ENCODE peak calls at places on chromosomes 11 and 22, in six cellular contexts. One of them, this sample, is unnamed.

GRCh38 chr11:129189646-129190045 is 2.5 kb downstream of the ARHGAP32 start:
- DNase-seq in left ventricle myocardium inferior: no peak
- DNase-seq in neural progenitor cell: no peak
- DNase-seq in cardiac muscle cell: no peak
- DNase-seq in HCT116: no peak
- DNase-seq in lung: no peak
- DNase-seq in this sample: peak; percentile 27

GRCh38 chr11:106695506-106695905 is 322.8 kb downstream of the GUCY1A2 start:
- DNase-seq in left ventricle myocardium inferior: no peak
- DNase-seq in neural progenitor cell: no peak
- DNase-seq in cardiac muscle cell: peak; percentile 62
- DNase-seq in HCT116: no peak
- DNase-seq in lung: no peak
- DNase-seq in this sample: no peak

GRCh38 chr22:41367039-41367679 is 14.6 kb upstream of the TEF start:
- DNase-seq in left ventricle myocardium inferior: peak; percentile 98
- DNase-seq in neural progenitor cell: peak; percentile 70
- DNase-seq in cardiac muscle cell: peak; percentile 99
- DNase-seq in HCT116: peak; percentile 71
- DNase-seq in lung: peak; percentile 96
- DNase-seq in this sample: peak; percentile 96

GRCh38 chr11:66841861-66842260 is 1.4 kb upstream of the RCE1 start:
- DNase-seq in left ventricle myocardium inferior: no peak
- DNase-seq in neural progenitor cell: no peak
- DNase-seq in cardiac muscle cell: no peak
- DNase-seq in HCT116: no peak
- DNase-seq in lung: no peak
- DNase-seq in this sample: no peak

GRCh38 chr11:64692764-64693331 is 30.1 kb downstream of the NRXN2 start:
- DNase-seq in left ventricle myocardium inferior: no peak
- DNase-seq in neural progenitor cell: no peak
- DNase-seq in cardiac muscle cell: no peak
- DNase-seq in HCT116: no peak
- DNase-seq in lung: no peak
- DNase-seq in this sample: no peak

GRCh38 chr22:42399315-42400271 is 32.6 kb downstream of the NFAM1 start:
- DNase-seq in left ventricle myocardium inferior: peak; percentile 27
- DNase-seq in neural progenitor cell: peak; percentile 86
- DNase-seq in cardiac muscle cell: peak; percentile 3
- DNase-seq in HCT116: no peak
- DNase-seq in lung: peak; percentile 39
- DNase-seq in this sample: no peak

GRCh38 chr22:20247608-20248171 is 20.4 kb downstream of the RTN4R start:
- DNase-seq in left ventricle myocardium inferior: no peak
- DNase-seq in neural progenitor cell: no peak
- DNase-seq in cardiac muscle cell: no peak
- DNase-seq in HCT116: no peak
- DNase-seq in lung: no peak
- DNase-seq in this sample: no peak

GRCh38 chr11:85279267-85279666 is 347.9 kb downstream of the DLG2 start:
- DNase-seq in left ventricle myocardium inferior: no peak
- DNase-seq in neural progenitor cell: no peak
- DNase-seq in cardiac muscle cell: no peak
- DNase-seq in HCT116: no peak
- DNase-seq in lung: no peak
- DNase-seq in this sample: no peak

GRCh38 chr11:71181566-71181965 is 70.8 kb downstream of the SHANK2 start:
- DNase-seq in left ventricle myocardium inferior: no peak
- DNase-seq in neural progenitor cell: no peak
- DNase-seq in cardiac muscle cell: no peak
- DNase-seq in HCT116: no peak
- DNase-seq in lung: no peak
- DNase-seq in this sample: no peak

GRCh38 chr11:104060820-104061219 is 24.4 kb downstream of the DDI1 start:
- DNase-seq in left ventricle myocardium inferior: no peak
- DNase-seq in neural progenitor cell: no peak
- DNase-seq in cardiac muscle cell: peak; percentile 32
- DNase-seq in HCT116: no peak
- DNase-seq in lung: no peak
- DNase-seq in this sample: no peak

GRCh38 chr11:116148056-116148455 is 624.7 kb downstream of the BUD13 start:
- DNase-seq in left ventricle myocardium inferior: no peak
- DNase-seq in neural progenitor cell: peak; percentile 62
- DNase-seq in cardiac muscle cell: no peak
- DNase-seq in HCT116: no peak
- DNase-seq in lung: peak; percentile 20
- DNase-seq in this sample: no peak

GRCh38 chr11:33475999-33476398 is 218.8 kb downstream of the HIPK3 start:
- DNase-seq in left ventricle myocardium inferior: no peak
- DNase-seq in neural progenitor cell: no peak
- DNase-seq in cardiac muscle cell: peak; percentile 90
- DNase-seq in HCT116: no peak
- DNase-seq in lung: no peak
- DNase-seq in this sample: no peak

GRCh38 chr11:61564936-61565696 is 15.8 kb downstream of the SYT7 start:
- DNase-seq in left ventricle myocardium inferior: no peak
- DNase-seq in neural progenitor cell: no peak
- DNase-seq in cardiac muscle cell: no peak
- DNase-seq in HCT116: no peak
- DNase-seq in lung: no peak
- DNase-seq in this sample: no peak

GRCh38 chr11:43555811-43556210 is 124.7 kb upstream of the HSD17B12 start:
- DNase-seq in left ventricle myocardium inferior: no peak
- DNase-seq in neural progenitor cell: peak; percentile 46
- DNase-seq in cardiac muscle cell: peak; percentile 53
- DNase-seq in HCT116: no peak
- DNase-seq in lung: no peak
- DNase-seq in this sample: no peak

GRCh38 chr22:29391546-29391945 is 3.2 kb upstream of the AP1B1 start:
- DNase-seq in left ventricle myocardium inferior: no peak
- DNase-seq in neural progenitor cell: no peak
- DNase-seq in cardiac muscle cell: no peak
- DNase-seq in HCT116: no peak
- DNase-seq in lung: no peak
- DNase-seq in this sample: no peak

GRCh38 chr11:85076535-85077330 is 550.4 kb downstream of the DLG2 start:
- DNase-seq in left ventricle myocardium inferior: no peak
- DNase-seq in neural progenitor cell: no peak
- DNase-seq in cardiac muscle cell: no peak
- DNase-seq in HCT116: no peak
- DNase-seq in lung: no peak
- DNase-seq in this sample: no peak

GRCh38 chr22:30251661-30252226 is 5.2 kb upstream of the LIF start:
- DNase-seq in left ventricle myocardium inferior: peak; percentile 45
- DNase-seq in neural progenitor cell: no peak
- DNase-seq in cardiac muscle cell: peak; percentile 66
- DNase-seq in HCT116: no peak
- DNase-seq in lung: no peak
- DNase-seq in this sample: peak; percentile 30

GRCh38 chr11:29612423-29612822 is 404.4 kb downstream of the KCNA4 start:
- DNase-seq in left ventricle myocardium inferior: no peak
- DNase-seq in neural progenitor cell: no peak
- DNase-seq in cardiac muscle cell: no peak
- DNase-seq in HCT116: no peak
- DNase-seq in lung: no peak
- DNase-seq in this sample: no peak

GRCh38 chr11:106697058-106697457 is 321.2 kb downstream of the GUCY1A2 start:
- DNase-seq in left ventricle myocardium inferior: no peak
- DNase-seq in neural progenitor cell: no peak
- DNase-seq in cardiac muscle cell: peak; percentile 78
- DNase-seq in HCT116: no peak
- DNase-seq in lung: no peak
- DNase-seq in this sample: no peak

GRCh38 chr11:1233351-1234053 is 10.6 kb downstream of the MUC5B start:
- DNase-seq in left ventricle myocardium inferior: peak; percentile 4
- DNase-seq in neural progenitor cell: no peak
- DNase-seq in cardiac muscle cell: no peak
- DNase-seq in HCT116: no peak
- DNase-seq in lung: no peak
- DNase-seq in this sample: peak; percentile 79
- TF ChIP-seq CTCF in left ventricle myocardium inferior: no peak
- TF ChIP-seq CTCF in neural progenitor cell: no peak
- TF ChIP-seq CTCF in cardiac muscle cell: no peak
- TF ChIP-seq CTCF in HCT116: peak; percentile 6
- TF ChIP-seq CTCF in lung: no peak
- TF ChIP-seq CTCF in this sample: no peak

GRCh38 chr22:50577697-50577986 is 585 bp downstream of the CPT1B start:
- DNase-seq in left ventricle myocardium inferior: no peak
- DNase-seq in neural progenitor cell: no peak
- DNase-seq in cardiac muscle cell: no peak
- DNase-seq in HCT116: no peak
- DNase-seq in lung: no peak
- DNase-seq in this sample: no peak

GRCh38 chr22:50579752-50580151 is 1.5 kb upstream of the CPT1B start:
- DNase-seq in left ventricle myocardium inferior: no peak
- DNase-seq in neural progenitor cell: no peak
- DNase-seq in cardiac muscle cell: no peak
- DNase-seq in HCT116: no peak
- DNase-seq in lung: no peak
- DNase-seq in this sample: no peak

GRCh38 chr22:50576806-50577696 is 1.2 kb downstream of the CPT1B start:
- DNase-seq in left ventricle myocardium inferior: no peak
- DNase-seq in neural progenitor cell: no peak
- DNase-seq in cardiac muscle cell: no peak
- DNase-seq in HCT116: no peak
- DNase-seq in lung: no peak
- DNase-seq in this sample: no peak

GRCh38 chr22:50578776-50579310 is 616 bp upstream of the CPT1B start:
- DNase-seq in left ventricle myocardium inferior: no peak
- DNase-seq in neural progenitor cell: no peak
- DNase-seq in cardiac muscle cell: no peak
- DNase-seq in HCT116: no peak
- DNase-seq in lung: no peak
- DNase-seq in this sample: no peak

DNA sequence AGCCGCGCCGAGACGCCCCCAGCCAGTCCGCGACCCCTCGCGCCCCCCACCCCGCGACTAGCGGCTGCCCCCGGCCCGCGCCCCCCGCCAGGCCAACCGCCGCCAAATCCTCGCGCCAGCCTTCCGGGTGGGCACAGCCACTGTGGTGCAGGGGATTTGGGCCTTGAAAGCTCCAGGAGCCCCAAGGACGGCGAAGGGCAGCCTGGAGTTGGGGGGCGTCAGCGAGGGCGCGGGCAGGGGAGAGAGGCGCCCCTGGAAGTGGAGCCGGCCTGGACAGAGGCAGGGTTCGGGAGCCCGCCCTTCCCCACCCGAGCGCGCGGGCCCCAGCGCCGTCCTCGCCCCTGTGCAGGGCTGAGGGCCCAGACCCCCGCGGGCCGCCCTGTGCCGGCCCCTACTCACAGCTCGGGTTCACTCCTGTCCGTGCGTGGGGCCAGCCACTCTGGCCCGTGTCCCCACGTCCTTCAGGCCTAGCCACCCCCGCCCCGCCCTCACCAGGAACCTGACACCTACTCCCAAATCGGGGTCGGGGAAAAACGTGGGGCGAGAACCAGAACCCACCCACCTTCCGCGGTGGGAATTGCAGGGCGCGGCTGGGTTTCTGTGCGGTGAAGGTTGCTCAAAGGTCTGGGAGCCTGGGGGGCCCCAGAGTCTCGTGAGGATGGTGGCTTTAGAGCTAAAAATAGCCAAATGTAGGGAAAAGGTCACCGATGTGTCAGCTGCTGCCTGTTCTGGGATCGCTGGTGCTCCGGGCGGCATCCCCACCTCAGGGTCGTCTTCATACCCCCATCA is at the start of gene CPT1B:
- DNase-seq in left ventricle myocardium inferior: peak; percentile 70
- DNase-seq in neural progenitor cell: no peak
- DNase-seq in cardiac muscle cell: peak; percentile 42
- DNase-seq in HCT116: no peak
- DNase-seq in lung: no peak
- DNase-seq in this sample: no peak
- H3K4me3 ChIP-seq in left ventricle myocardium inferior: peak within 1 kb of the TSS; percentile 73
- H3K4me3 ChIP-seq in neural progenitor cell: no peak within 1 kb of the TSS
- H3K4me3 ChIP-seq in cardiac muscle cell: no peak within 1 kb of the TSS
- H3K4me3 ChIP-seq in HCT116: no peak within 1 kb of the TSS
- H3K4me3 ChIP-seq in lung: no peak within 1 kb of the TSS
- H3K4me3 ChIP-seq in this sample: no peak within 1 kb of the TSS

GRCh38 chr11:27697679-27698275 is 2.5 kb downstream of the BDNF start:
- DNase-seq in left ventricle myocardium inferior: no peak
- DNase-seq in neural progenitor cell: no peak
- DNase-seq in cardiac muscle cell: peak; percentile 33
- DNase-seq in HCT116: no peak
- DNase-seq in lung: no peak
- DNase-seq in this sample: no peak

GRCh38 chr11:27693398-27693797 is 6.9 kb downstream of the BDNF start:
- DNase-seq in left ventricle myocardium inferior: no peak
- DNase-seq in neural progenitor cell: no peak
- DNase-seq in cardiac muscle cell: peak; percentile 72
- DNase-seq in HCT116: no peak
- DNase-seq in lung: no peak
- DNase-seq in this sample: no peak

GRCh38 chr11:27696961-27697360 is 3.3 kb downstream of the BDNF start:
- DNase-seq in left ventricle myocardium inferior: no peak
- DNase-seq in neural progenitor cell: no peak
- DNase-seq in cardiac muscle cell: no peak
- DNase-seq in HCT116: no peak
- DNase-seq in lung: no peak
- DNase-seq in this sample: no peak

GRCh38 chr11:27696112-27696511 is 4.1 kb downstream of the BDNF start:
- DNase-seq in left ventricle myocardium inferior: no peak
- DNase-seq in neural progenitor cell: no peak
- DNase-seq in cardiac muscle cell: no peak
- DNase-seq in HCT116: no peak
- DNase-seq in lung: no peak
- DNase-seq in this sample: no peak

DNA sequence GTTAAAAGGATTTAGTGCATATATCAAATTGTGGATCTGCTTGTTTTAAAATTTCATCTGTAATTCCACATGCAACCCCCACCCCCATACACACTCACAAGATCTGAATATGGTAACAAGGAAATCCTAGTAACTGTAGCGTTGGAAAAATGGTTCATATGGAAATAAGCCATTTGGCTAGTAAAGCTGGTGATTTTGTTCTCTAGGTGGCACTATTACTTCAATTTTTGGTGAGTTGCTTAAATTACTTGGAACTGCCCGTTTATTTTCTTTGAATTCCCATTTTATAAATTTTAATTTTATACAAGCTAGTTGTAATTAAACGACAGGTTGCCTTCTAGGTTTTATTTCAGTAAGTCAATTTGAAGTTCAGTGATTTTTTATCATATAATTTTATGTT is 5.3 kb downstream of the BDNF start:
- DNase-seq in left ventricle myocardium inferior: no peak
- DNase-seq in neural progenitor cell: peak; percentile 34
- DNase-seq in cardiac muscle cell: peak; percentile 62
- DNase-seq in HCT116: no peak
- DNase-seq in lung: no peak
- DNase-seq in this sample: no peak
- TF ChIP-seq CTCF in left ventricle myocardium inferior: peak; percentile 23
- TF ChIP-seq CTCF in neural progenitor cell: peak; percentile 69
- TF ChIP-seq CTCF in cardiac muscle cell: peak; percentile 47
- TF ChIP-seq CTCF in HCT116: peak; percentile 54
- TF ChIP-seq CTCF in lung: no peak
- TF ChIP-seq CTCF in this sample: no peak

DNA sequence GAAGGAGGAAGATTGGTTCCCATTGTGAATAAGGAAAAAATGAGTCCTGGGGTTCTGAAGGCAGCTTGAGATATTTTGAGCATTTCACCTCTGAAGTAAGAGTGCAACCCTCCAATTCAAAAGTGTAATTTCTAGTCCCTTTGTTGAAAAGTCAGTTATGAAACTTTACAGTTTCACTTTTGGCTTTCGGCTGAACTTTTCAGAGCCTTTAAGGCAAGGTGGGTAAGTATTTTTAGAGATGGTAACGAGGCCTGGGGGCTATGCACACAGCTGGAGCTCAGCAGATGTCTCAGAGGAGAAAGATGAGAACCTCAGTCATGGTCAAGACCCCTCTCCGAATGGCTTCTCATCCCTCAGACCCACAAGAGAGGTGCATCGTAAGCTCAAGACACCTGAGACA is 267.6 kb downstream of the KIRREL3 start:
- DNase-seq in left ventricle myocardium inferior: no peak
- DNase-seq in neural progenitor cell: no peak
- DNase-seq in cardiac muscle cell: no peak
- DNase-seq in HCT116: no peak
- DNase-seq in lung: no peak
- DNase-seq in this sample: no peak
- H3K4me3 ChIP-seq in left ventricle myocardium inferior: no peak overlapping the region
- H3K4me3 ChIP-seq in neural progenitor cell: no peak overlapping the region
- H3K4me3 ChIP-seq in cardiac muscle cell: no peak overlapping the region
- H3K4me3 ChIP-seq in HCT116: no peak overlapping the region
- H3K4me3 ChIP-seq in lung: no peak overlapping the region
- H3K4me3 ChIP-seq in this sample: no peak overlapping the region

This sample was measured in mucosa of descending colon.